ENCODE peak calls at places on chromosomes 12 and 14, in six cellular contexts. One of them, this sample, is unnamed.

GRCh38 chr12:114335607-114336006 is 70.3 kb downstream of the TBX5 start:
- DNase-seq in HepG2: no peak
- DNase-seq in A549: no peak
- DNase-seq in tibial nerve: no peak
- DNase-seq in stomach: no peak
- DNase-seq in sigmoid colon: no peak
- DNase-seq in this sample: no peak

GRCh38 chr12:92552412-92553108 is 150.2 kb upstream of the PLEKHG7 start:
- DNase-seq in HepG2: no peak
- DNase-seq in A549: peak; percentile 64
- DNase-seq in tibial nerve: no peak
- DNase-seq in stomach: no peak
- DNase-seq in sigmoid colon: no peak
- DNase-seq in this sample: no peak

GRCh38 chr14:22871962-22872832 is 657 bp downstream of the LRP10 start:
- DNase-seq in HepG2: peak; percentile 84
- DNase-seq in A549: peak; percentile 90
- DNase-seq in tibial nerve: peak; percentile 91
- DNase-seq in stomach: peak; percentile 90
- DNase-seq in sigmoid colon: peak; percentile 93
- DNase-seq in this sample: peak; percentile 92

GRCh38 chr14:32908487-32909084 is 30.1 kb upstream of the NPAS3 start:
- DNase-seq in HepG2: no peak
- DNase-seq in A549: no peak
- DNase-seq in tibial nerve: no peak
- DNase-seq in stomach: no peak
- DNase-seq in sigmoid colon: no peak
- DNase-seq in this sample: no peak

GRCh38 chr14:90664911-90665695 is 151.1 kb downstream of the TTC7B start:
- DNase-seq in HepG2: no peak
- DNase-seq in A549: no peak
- DNase-seq in tibial nerve: no peak
- DNase-seq in stomach: no peak
- DNase-seq in sigmoid colon: no peak
- DNase-seq in this sample: no peak

GRCh38 chr14:74326369-74327152 is 21.7 kb upstream of the VRTN start:
- DNase-seq in HepG2: peak; percentile 26
- DNase-seq in A549: no peak
- DNase-seq in tibial nerve: no peak
- DNase-seq in stomach: no peak
- DNase-seq in sigmoid colon: no peak
- DNase-seq in this sample: no peak

GRCh38 chr12:26238341-26239126 is 43.2 kb downstream of the SSPN start:
- DNase-seq in HepG2: no peak
- DNase-seq in A549: no peak
- DNase-seq in tibial nerve: peak; percentile 41
- DNase-seq in stomach: no peak
- DNase-seq in sigmoid colon: no peak
- DNase-seq in this sample: no peak

GRCh38 chr12:75863475-75863874 is 168.1 kb downstream of the PHLDA1 start:
- DNase-seq in HepG2: no peak
- DNase-seq in A549: peak; percentile 79
- DNase-seq in tibial nerve: no peak
- DNase-seq in stomach: no peak
- DNase-seq in sigmoid colon: no peak
- DNase-seq in this sample: no peak

GRCh38 chr14:90760591-90761316 is 55.5 kb downstream of the TTC7B start:
- DNase-seq in HepG2: peak; percentile 38
- DNase-seq in A549: peak; percentile 55
- DNase-seq in tibial nerve: no peak
- DNase-seq in stomach: no peak
- DNase-seq in sigmoid colon: no peak
- DNase-seq in this sample: no peak

GRCh38 chr12:46148706-46149463 is 120.0 kb downstream of the SLC38A1 start:
- DNase-seq in HepG2: no peak
- DNase-seq in A549: no peak
- DNase-seq in tibial nerve: no peak
- DNase-seq in stomach: no peak
- DNase-seq in sigmoid colon: no peak
- DNase-seq in this sample: no peak

GRCh38 chr12:124636138-124636968 is 68.9 kb upstream of the NCOR2 start:
- DNase-seq in HepG2: no peak
- DNase-seq in A549: peak; percentile 76
- DNase-seq in tibial nerve: no peak
- DNase-seq in stomach: peak; percentile 48
- DNase-seq in sigmoid colon: peak; percentile 88
- DNase-seq in this sample: peak; percentile 69

GRCh38 chr12:49750027-49750977 is 8.9 kb downstream of the TMBIM6 start:
- DNase-seq in HepG2: peak; percentile 31
- DNase-seq in A549: peak; percentile 49
- DNase-seq in tibial nerve: no peak
- DNase-seq in stomach: no peak
- DNase-seq in sigmoid colon: no peak
- DNase-seq in this sample: no peak
- TF ChIP-seq EP300 in HepG2: peak; percentile 19
- TF ChIP-seq EP300 in A549: no peak
- TF ChIP-seq EP300 in tibial nerve: no peak
- TF ChIP-seq EP300 in stomach: no peak
- TF ChIP-seq EP300 in sigmoid colon: no peak
- TF ChIP-seq EP300 in this sample: no peak

DNA sequence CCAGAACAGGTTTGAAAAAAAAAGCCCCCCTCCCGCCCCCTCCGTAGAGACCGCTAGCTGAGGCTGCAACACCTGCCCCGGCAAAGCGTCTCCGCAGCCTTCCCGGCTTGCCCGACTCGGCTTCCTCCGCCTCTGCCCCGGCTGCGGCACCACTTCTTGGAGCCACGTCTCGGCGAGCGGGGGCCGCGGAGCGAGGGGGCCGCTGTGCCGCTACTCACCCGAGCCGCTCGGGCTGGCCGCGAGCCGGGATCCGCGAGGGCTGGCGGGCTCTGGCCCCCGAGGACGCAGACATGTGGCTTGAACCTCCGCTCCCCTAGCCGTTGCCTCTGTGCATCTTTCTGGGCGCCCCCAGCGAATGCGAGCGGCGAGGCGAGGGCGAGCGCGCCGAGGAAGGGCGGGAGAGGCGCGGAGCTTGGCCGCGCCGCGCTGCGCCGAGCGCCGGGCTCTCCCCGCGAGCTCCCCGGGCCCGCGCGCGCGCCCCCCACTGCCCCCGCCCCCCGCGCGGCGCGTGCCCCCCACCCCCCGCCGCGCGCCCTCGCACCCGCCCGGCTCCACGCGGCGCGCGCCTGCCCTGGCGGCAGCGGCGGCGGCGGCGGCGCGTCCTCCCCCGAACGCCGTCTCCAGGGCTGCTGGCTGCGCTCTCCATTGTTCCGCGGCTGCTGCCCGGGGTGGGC is 249.5 kb downstream of the APAF1 start:
- DNase-seq in HepG2: no peak
- DNase-seq in A549: no peak
- DNase-seq in tibial nerve: no peak
- DNase-seq in stomach: no peak
- DNase-seq in sigmoid colon: no peak
- DNase-seq in this sample: no peak
- H3K4me3 ChIP-seq in HepG2: no peak overlapping the region
- H3K4me3 ChIP-seq in A549: no peak overlapping the region
- H3K4me3 ChIP-seq in tibial nerve: peak overlapping the region; percentile 47
- H3K4me3 ChIP-seq in stomach: peak overlapping the region; percentile 41
- H3K4me3 ChIP-seq in sigmoid colon: peak overlapping the region; percentile 47
- H3K4me3 ChIP-seq in this sample: no peak overlapping the region

DNA sequence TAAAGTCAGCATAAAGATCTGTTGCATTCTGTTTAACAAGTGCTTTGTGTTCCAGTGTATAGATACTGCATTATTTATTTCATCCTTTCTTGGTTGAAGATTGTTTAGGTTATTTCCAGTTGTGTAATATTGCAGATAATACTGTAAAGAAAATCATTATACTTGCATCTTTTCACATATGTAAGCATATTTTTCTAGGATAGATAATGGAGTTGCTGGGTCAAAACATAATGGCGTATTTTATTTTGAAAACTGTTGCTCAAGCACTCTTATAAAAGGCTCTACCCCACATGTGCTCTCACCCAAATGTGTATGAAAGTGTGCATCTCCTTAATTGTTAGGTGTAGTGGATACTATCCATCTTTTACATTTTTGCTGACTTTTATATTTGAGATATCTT is 274.4 kb downstream of the FBXL14 start:
- DNase-seq in HepG2: no peak
- DNase-seq in A549: no peak
- DNase-seq in tibial nerve: no peak
- DNase-seq in stomach: no peak
- DNase-seq in sigmoid colon: no peak
- DNase-seq in this sample: no peak
- TF ChIP-seq EP300 in HepG2: no peak
- TF ChIP-seq EP300 in A549: no peak
- TF ChIP-seq EP300 in tibial nerve: no peak
- TF ChIP-seq EP300 in stomach: no peak
- TF ChIP-seq EP300 in sigmoid colon: no peak
- TF ChIP-seq EP300 in this sample: no peak

DNA sequence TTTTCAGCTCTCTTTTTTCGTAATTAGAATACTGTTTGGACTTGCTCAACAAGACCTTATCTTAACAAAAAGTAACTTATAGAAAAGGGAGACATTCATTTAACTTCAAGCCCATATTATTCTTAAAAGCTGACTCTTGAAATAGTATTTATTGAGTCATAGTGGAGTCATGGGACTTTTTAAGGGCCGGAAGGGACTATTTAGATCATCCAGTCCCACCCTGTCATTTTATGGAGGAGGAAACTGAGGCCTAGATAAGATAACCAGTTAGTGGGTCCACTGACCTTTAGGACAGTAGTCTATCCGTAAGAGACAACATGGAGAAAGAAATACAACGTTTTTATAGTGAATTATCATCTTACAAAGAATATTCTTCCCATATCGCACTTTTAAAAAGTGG is 1.5 kb downstream of the RAP1B start:
- DNase-seq in HepG2: no peak
- DNase-seq in A549: no peak
- DNase-seq in tibial nerve: no peak
- DNase-seq in stomach: no peak
- DNase-seq in sigmoid colon: no peak
- DNase-seq in this sample: no peak
- H3K4me3 ChIP-seq in HepG2: peak overlapping the region; percentile 99
- H3K4me3 ChIP-seq in A549: peak overlapping the region; percentile 93
- H3K4me3 ChIP-seq in tibial nerve: peak overlapping the region; percentile 68
- H3K4me3 ChIP-seq in stomach: peak overlapping the region; percentile 79
- H3K4me3 ChIP-seq in sigmoid colon: peak overlapping the region; percentile 90
- H3K4me3 ChIP-seq in this sample: peak overlapping the region; percentile 78